ENCODE peak calls at places on chromosomes 5 and 9, in seven cellular contexts. J, U, E, F, V, B and S are unnamed samples.

GRCh38 chr9:106864533-106865143 is 1.7 kb downstream of the ZNF462 start:
- DNase-seq in J (peak; percentile 62), U (no peak), E (no peak), F (no peak), V (no peak), B (no peak), S (no peak)

GRCh38 chr5:171427318-171428167 is 8.1 kb downstream of the FGF18 start:
- DNase-seq in J (no peak), U (no peak), E (no peak), F (no peak), V (no peak), B (no peak), S (no peak)

GRCh38 chr9:1125741-1126140 is 75.6 kb downstream of the DMRT2 start:
- DNase-seq in J (peak; percentile 22), U (no peak), E (no peak), F (no peak), V (no peak), B (no peak), S (no peak)

GRCh38 chr5:73160239-73160671 is 12.7 kb upstream of the TMEM174 start:
- DNase-seq in J (peak; percentile 70), U (peak; percentile 54), E (no peak), F (no peak), V (no peak), B (peak; percentile 4), S (peak; percentile 34)

GRCh38 chr5:17217421-17218352 is at the start of gene BASP1:
- DNase-seq in J (peak; percentile 85), U (no peak), E (peak; percentile 97), F (peak; percentile 59), V (peak; percentile 69), B (peak; percentile 16), S (no peak)

GRCh38 chr9:20379804-20380225 is 242.5 kb downstream of the MLLT3 start:
- DNase-seq in J (no peak), U (no peak), E (no peak), F (no peak), V (no peak), B (no peak), S (no peak)

GRCh38 chr9:92749071-92749933 is 15.3 kb downstream of the BICD2 start:
- DNase-seq in J (no peak), U (no peak), E (peak; percentile 69), F (no peak), V (no peak), B (no peak), S (no peak)

GRCh38 chr5:126450388-126450787 is 27.2 kb downstream of the GRAMD2B start:
- DNase-seq in J (peak; percentile 21), U (no peak), E (no peak), F (no peak), V (no peak), B (no peak), S (peak; percentile 29)

GRCh38 chr9:36188212-36188611 is 2.5 kb upstream of the CLTA start:
- DNase-seq in J (no peak), U (no peak), E (no peak), F (no peak), V (no peak), B (no peak), S (no peak)

GRCh38 chr9:116327702-116328440 is 174.3 kb downstream of the PAPPA start:
- DNase-seq in J (peak; percentile 36), U (no peak), E (no peak), F (no peak), V (no peak), B (no peak), S (no peak)

GRCh38 chr9:71157731-71158130 is 36.3 kb upstream of the TRPM3 start:
- DNase-seq in J (no peak), U (no peak), E (no peak), F (no peak), V (no peak), B (no peak), S (no peak)

GRCh38 chr9:91954841-91955471 is 4.9 kb upstream of the ROR2 start:
- DNase-seq in J (peak; percentile 88), U (peak; percentile 28), E (no peak), F (peak; percentile 67), V (no peak), B (no peak), S (no peak)

GRCh38 chr9:79360387-79361347 is 211.1 kb upstream of the TLE4 start:
- DNase-seq in J (peak; percentile 85), U (no peak), E (no peak), F (no peak), V (no peak), B (no peak), S (no peak)

GRCh38 chr9:93635186-93636107 is 59.1 kb downstream of the PHF2 start:
- DNase-seq in J (no peak), U (no peak), E (no peak), F (no peak), V (no peak), B (no peak), S (no peak)

GRCh38 chr5:168467755-168468280 is 18.5 kb upstream of the RARS1 start:
- DNase-seq in J (no peak), U (no peak), E (no peak), F (no peak), V (no peak), B (no peak), S (no peak)

GRCh38 chr5:96220610-96221390 is 212.2 kb downstream of the PCSK1 start:
- DNase-seq in J (peak; percentile 90), U (no peak), E (no peak), F (no peak), V (no peak), B (no peak), S (peak; percentile 25)

GRCh38 chr5:18745988-18746615 is 1111.8 kb downstream of the TAF11L14 start:
- DNase-seq in J (no peak), U (peak; percentile 13), E (no peak), F (peak; percentile 35), V (no peak), B (no peak), S (peak; percentile 78)

GRCh38 chr5:2487152-2487763 is 264.2 kb downstream of the IRX2 start:
- DNase-seq in J (no peak), U (no peak), E (no peak), F (no peak), V (no peak), B (no peak), S (no peak)

GRCh38 chr5:108421713-108422112 is 39.8 kb upstream of the FBXL17 start:
- DNase-seq in J (peak; percentile 13), U (no peak), E (no peak), F (no peak), V (no peak), B (no peak), S (no peak)

GRCh38 chr5:119752921-119753886 is 123.8 kb downstream of the FAM170A start:
- DNase-seq in J (no peak), U (no peak), E (no peak), F (no peak), V (no peak), B (no peak), S (no peak)

GRCh38 chr5:142201471-142201887 is 92.9 kb downstream of the NDFIP1 start:
- DNase-seq in J (peak; percentile 98), U (no peak), E (no peak), F (peak; percentile 22), V (no peak), B (no peak), S (no peak)

GRCh38 chr5:51148437-51148836 is 234.8 kb upstream of the ISL1 start:
- DNase-seq in J (no peak), U (no peak), E (no peak), F (no peak), V (no peak), B (no peak), S (no peak)

GRCh38 chr5:154966081-154966841 is 25.4 kb downstream of the MRPL22 start:
- DNase-seq in J (no peak), U (no peak), E (no peak), F (no peak), V (no peak), B (no peak), S (no peak)

GRCh38 chr9:36858805-36859375 is 175.2 kb downstream of the PAX5 start:
- DNase-seq in J (no peak), U (no peak), E (no peak), F (no peak), V (no peak), B (no peak), S (no peak)

GRCh38 chr5:29077451-29077850 is 2039.1 kb upstream of the CDH9 start:
- DNase-seq in J (no peak), U (no peak), E (no peak), F (peak; percentile 22), V (no peak), B (no peak), S (no peak)